ENCODE peak calls at places on chromosomes 7 and 10, in five cellular contexts. Y is ELR, Q is BE2C, G is body of pancreas, A is nephron progenitor cell. F is an unnamed sample.

GRCh38 chr10:97210576-97210975 is 24.8 kb upstream of the SLIT1 start:
- DNase-seq in G (peak; percentile 81), Q (peak; percentile 63), A (peak; percentile 86), Y (peak; percentile 70), F (peak; percentile 85)

GRCh38 chr7:112283382-112283910 is 77.0 kb downstream of the ZNF277 start:
- DNase-seq in A (no peak), G (no peak), Q (no peak), Y (no peak), F (no peak)

GRCh38 chr7:46932656-46933424 is 649.1 kb downstream of the TNS3 start:
- DNase-seq in Q (peak; percentile 51), Y (peak; percentile 88), G (peak; percentile 23), A (no peak), F (peak; percentile 77)

GRCh38 chr10:46216836-46217748 is 69.7 kb upstream of the ANTXRL start:
- DNase-seq in A (no peak), Q (no peak), G (no peak), Y (peak; percentile 20), F (peak; percentile 83)

GRCh38 chr10:60645928-60646433 is 132.3 kb upstream of the CDK1 start:
- DNase-seq in Y (no peak), G (peak; percentile 27), A (no peak), Q (no peak), F (no peak)

GRCh38 chr7:351681-352480 is 61.9 kb downstream of the FOXL3 start:
- DNase-seq in A (no peak), G (no peak), Q (no peak), Y (no peak), F (no peak)

GRCh38 chr10:125035136-125035535 is 93.2 kb downstream of the ZRANB1 start:
- DNase-seq in G (no peak), Y (peak; percentile 93), Q (no peak), A (no peak), F (no peak)

GRCh38 chr7:117645456-117646181 is 165.8 kb downstream of the CFTR start:
- DNase-seq in A (no peak), Q (no peak), Y (peak; percentile 64), G (no peak), F (peak; percentile 60)

GRCh38 chr7:75599244-75599771 is 107.2 kb downstream of the SPDYE5 start:
- DNase-seq in G (no peak), Y (no peak), A (peak; percentile 66), Q (peak; percentile 20), F (no peak)

GRCh38 chr10:77069020-77069419 is 568.6 kb downstream of the KCNMA1 start:
- DNase-seq in Q (no peak), Y (no peak), A (no peak), G (no peak), F (no peak)

GRCh38 chr10:112366992-112367391 is 6.9 kb upstream of the ACSL5 start:
- DNase-seq in Q (no peak), Y (no peak), A (no peak), G (no peak), F (no peak)

GRCh38 chr10:34405611-34406462 is 409.3 kb downstream of the PARD3 start:
- DNase-seq in Y (peak; percentile 72), Q (no peak), A (no peak), G (no peak), F (no peak)

GRCh38 chr10:131636841-131637724 is 263.7 kb upstream of the PPP2R2D start:
- DNase-seq in G (no peak), A (no peak), Q (no peak), Y (no peak), F (no peak)

GRCh38 chr7:141864765-141865447 is 23.6 kb upstream of the PRSS37 start:
- DNase-seq in Q (no peak), A (no peak), Y (peak; percentile 30), G (no peak), F (peak; percentile 63)